ENCODE peak calls at places on chromosome 6, in nine cellular contexts. J, V, Y, H, S, W, G, D and A are unnamed samples.

GRCh38 chr6:7900621-7901020 is 10.0 kb downstream of the TXNDC5 start:
- DNase-seq in Y (no peak), H (no peak), J (no peak), S (no peak), D (no peak), V (peak; percentile 40), G (no peak), W (no peak), A (no peak)

GRCh38 chr6:140051521-140052455 is 677.3 kb upstream of the CITED2 start:
- DNase-seq in G (no peak), Y (no peak), D (no peak), V (no peak), J (no peak), W (peak; percentile 96), H (no peak), S (no peak), A (no peak)

GRCh38 chr6:8678466-8678865 is 243.1 kb upstream of the SLC35B3 start:
- DNase-seq in Y (no peak), H (no peak), W (no peak), S (no peak), G (no peak), V (no peak), D (no peak), J (no peak), A (no peak)

GRCh38 chr6:82870582-82871172 is 195.0 kb downstream of the UBE3D start:
- DNase-seq in H (no peak), S (no peak), W (no peak), D (no peak), J (no peak), G (no peak), V (no peak), Y (no peak), A (no peak)

GRCh38 chr6:169592558-169592957 is 109.3 kb downstream of the WDR27 start:
- DNase-seq in W (peak; percentile 50), S (no peak), Y (no peak), H (no peak), G (no peak), D (no peak), J (no peak), V (no peak), A (no peak)

GRCh38 chr6:122663981-122664380 is 53.8 kb downstream of the PKIB start:
- DNase-seq in H (no peak), S (no peak), G (no peak), D (no peak), W (no peak), J (no peak), V (no peak), Y (peak; percentile 58), A (no peak)

GRCh38 chr6:142429195-142429594 is 127.4 kb downstream of the ADGRG6 start:
- DNase-seq in V (no peak), W (no peak), G (no peak), Y (no peak), S (no peak), J (no peak), H (no peak), D (no peak), A (no peak)

GRCh38 chr6:33492093-33492492 is 37.7 kb downstream of the ZBTB9 start:
- DNase-seq in D (no peak), Y (no peak), S (no peak), G (no peak), W (no peak), V (no peak), H (no peak), J (no peak), A (no peak)

GRCh38 chr6:119517428-119517827 is 167.9 kb upstream of the MAN1A1 start:
- DNase-seq in S (no peak), G (no peak), Y (no peak), H (no peak), V (no peak), W (no peak), D (no peak), J (no peak), A (no peak)

GRCh38 chr6:20417819-20418218 is 16.1 kb downstream of the E2F3 start:
- DNase-seq in D (no peak), G (no peak), Y (no peak), V (no peak), W (no peak), J (no peak), H (no peak), S (no peak), A (no peak)

GRCh38 chr6:33204415-33205171 is at the start of gene HSD17B8:
- DNase-seq in H (peak; percentile 97), Y (peak; percentile 97), S (peak; percentile 93), J (peak; percentile 98), W (peak; percentile 89), D (peak; percentile 97), V (peak; percentile 84), G (peak; percentile 96), A (peak; percentile 94)

GRCh38 chr6:114284281-114284680 is 58.5 kb downstream of the HS3ST5 start:
- DNase-seq in D (no peak), W (peak; percentile 5), J (no peak), Y (no peak), S (no peak), G (no peak), V (no peak), H (no peak), A (no peak)

GRCh38 chr6:32074996-32075532 is 34.1 kb downstream of the TNXB start:
- DNase-seq in Y (no peak), J (no peak), G (no peak), D (peak; percentile 24), W (no peak), S (no peak), V (no peak), H (no peak), A (no peak)

GRCh38 chr6:11198663-11199603 is 33.5 kb downstream of the NEDD9 start:
- DNase-seq in W (no peak), J (no peak), V (peak; percentile 20), H (no peak), Y (no peak), D (no peak), G (no peak), S (peak; percentile 14), A (no peak)

GRCh38 chr6:30101939-30102700 is 10.8 kb downstream of the TRIM31 start:
- DNase-seq in G (peak; percentile 93), V (peak; percentile 29), Y (peak; percentile 95), J (peak; percentile 90), H (peak; percentile 97), W (peak; percentile 86), S (peak; percentile 75), D (peak; percentile 96), A (peak; percentile 91)